ENCODE peak calls at places on chromosome 17, in seven cellular contexts. A is transverse colon, Z is neural progenitor cell, P is OCI-LY7, Y is cardiac muscle cell, L is body of pancreas, G is kidney. W is an unnamed sample.
A peak's percentile ranks its signal among the peaks of the same experiment; 100 is the strongest.

GRCh38 chr17:74513987-74514631 is 17.2 kb downstream of the CD300LB start:
- DNase-seq in Y (peak; percentile 40), P (peak; percentile 87), G (no peak), Z (peak; percentile 30), A (no peak), L (no peak), W (peak; percentile 36)

GRCh38 chr17:16463341-16464000 is 28.5 kb downstream of the LRRC75A start:
- DNase-seq in G (no peak), L (peak; percentile 71), P (no peak), Z (no peak), Y (peak; percentile 42), A (peak; percentile 90), W (peak; percentile 56)

GRCh38 chr17:57679906-57680695 is 65.0 kb downstream of the CCDC182 start:
- DNase-seq in G (no peak), P (no peak), L (no peak), Z (no peak), Y (no peak), A (no peak), W (no peak)

GRCh38 chr17:41913798-41914197 is 5.0 kb downstream of the ACLY start:
- DNase-seq in P (no peak), Y (no peak), G (no peak), Z (no peak), L (no peak), A (no peak), W (no peak)

GRCh38 chr17:80175411-80175810 is 5.6 kb downstream of the CARD14 start:
- DNase-seq in A (no peak), Y (peak; percentile 17), G (peak; percentile 84), Z (peak; percentile 53), L (no peak), P (no peak), W (peak; percentile 75)

GRCh38 chr17:72461757-72462156 is 340.9 kb downstream of the SOX9 start:
- DNase-seq in A (no peak), P (no peak), G (no peak), Z (no peak), Y (no peak), L (no peak), W (no peak)

GRCh38 chr17:77546772-77547201 is 406.0 kb downstream of the SEC14L1 start:
- DNase-seq in P (no peak), Z (peak; percentile 85), A (peak; percentile 49), Y (peak; percentile 39), L (no peak), G (no peak), W (no peak)

GRCh38 chr17:72465191-72466024 is 344.6 kb downstream of the SOX9 start:
- DNase-seq in A (peak; percentile 77), Z (no peak), L (peak; percentile 56), P (no peak), Y (no peak), G (peak; percentile 86), W (peak; percentile 91)

GRCh38 chr17:39110435-39111136 is 40.9 kb downstream of the PLXDC1 start:
- DNase-seq in P (no peak), Z (peak; percentile 33), Y (peak; percentile 18), L (peak; percentile 68), G (peak; percentile 84), A (no peak), W (no peak)

GRCh38 chr17:29115906-29116651 is 64.1 kb downstream of the MYO18A start:
- DNase-seq in Y (peak; percentile 42), A (no peak), P (peak; percentile 35), Z (peak; percentile 75), L (no peak), G (no peak), W (peak; percentile 64)

GRCh38 chr17:50626037-50626574 is 8.6 kb upstream of the ABCC3 start:
- DNase-seq in L (peak; percentile 80), Z (peak; percentile 92), A (peak; percentile 71), Y (peak; percentile 86), G (peak; percentile 85), P (peak; percentile 76), W (peak; percentile 60)

GRCh38 chr17:55314061-55314783 is 49.5 kb downstream of the HLF start:
- DNase-seq in A (no peak), Z (no peak), L (no peak), G (no peak), Y (no peak), P (no peak), W (no peak)

GRCh38 chr17:63946440-63947363 is 14.6 kb upstream of the CD79B start:
- DNase-seq in Z (peak; percentile 78), Y (peak; percentile 75), A (peak; percentile 54), L (peak; percentile 39), P (peak; percentile 85), G (no peak), W (peak; percentile 52)

GRCh38 chr17:73874008-73874407 is 229.8 kb upstream of the SDK2 start:
- DNase-seq in G (no peak), L (no peak), P (no peak), Y (no peak), Z (no peak), A (no peak), W (peak; percentile 67)

GRCh38 chr17:65261152-65261551 is 124.0 kb downstream of the RGS9 start:
- DNase-seq in A (no peak), Y (no peak), L (no peak), Z (no peak), P (no peak), G (no peak), W (no peak)
- H3K27ac ChIP-seq in A (no peak overlapping the region), Y (no peak overlapping the region), L (no peak overlapping the region), Z (no peak overlapping the region), P (no peak overlapping the region), G (no peak overlapping the region), W (no peak overlapping the region)

DNA sequence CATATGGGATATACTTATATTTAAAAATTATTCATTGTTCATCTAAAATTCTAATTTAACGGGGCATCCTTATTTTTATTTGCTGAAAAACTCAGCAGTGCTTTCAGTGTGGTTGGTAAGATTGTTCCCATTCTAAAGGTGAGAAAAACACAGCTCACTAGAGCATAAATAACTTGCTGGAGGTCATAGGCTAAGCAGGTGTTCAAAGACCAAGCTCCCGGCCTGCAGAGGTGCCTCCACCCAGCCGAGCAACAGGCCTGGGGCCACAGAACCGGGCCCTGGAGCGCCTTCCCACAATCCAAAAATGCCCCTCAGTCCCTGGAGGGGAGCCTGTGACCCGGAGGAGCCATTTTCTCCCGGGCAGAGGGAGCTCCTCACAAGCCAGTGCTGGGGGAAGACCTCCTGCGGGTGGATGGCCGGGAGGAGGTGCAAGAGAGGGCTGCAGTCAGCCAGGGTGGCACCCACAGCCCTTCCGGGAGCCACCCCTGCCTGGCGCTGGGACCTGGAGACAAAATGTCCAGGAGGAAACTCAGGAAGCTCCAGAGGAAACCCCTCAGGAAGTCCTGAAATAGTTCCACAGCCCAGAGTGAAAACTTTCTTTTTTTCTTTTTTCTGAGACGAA is 14.7 kb downstream of the ABR start:
- DNase-seq in Y (no peak), G (no peak), A (no peak), L (no peak), Z (no peak), P (peak; percentile 35), W (no peak)
- TF ChIP-seq CTCF in Y (no peak), G (no peak), A (no peak), L (no peak), Z (no peak), P (peak; percentile 48), W (no peak)

GRCh38 chr17:17710728-17711541 is 29.7 kb downstream of the RAI1 start:
- DNase-seq in G (peak; percentile 94), L (peak; percentile 80), A (peak; percentile 84), Z (peak; percentile 84), Y (no peak), P (no peak), W (peak; percentile 94)

GRCh38 chr17:17711708-17712141 is 30.5 kb downstream of the RAI1 start:
- DNase-seq in Y (no peak), G (no peak), A (no peak), P (no peak), Z (peak; percentile 50), L (no peak), W (no peak)

GRCh38 chr17:17714261-17714866 is 33.1 kb downstream of the RAI1 start:
- DNase-seq in Y (no peak), L (no peak), Z (no peak), G (no peak), P (no peak), A (no peak), W (no peak)

GRCh38 chr17:17713839-17714238 is 32.6 kb downstream of the RAI1 start:
- DNase-seq in L (no peak), A (no peak), G (peak; percentile 92), P (no peak), Z (no peak), Y (no peak), W (no peak)

GRCh38 chr17:17712268-17712924 is 31.1 kb downstream of the RAI1 start:
- DNase-seq in G (no peak), P (no peak), Z (no peak), Y (no peak), L (no peak), A (no peak), W (no peak)
- H3K27ac ChIP-seq in G (peak overlapping the region; percentile 88), P (no peak overlapping the region), Z (no peak overlapping the region), Y (no peak overlapping the region), L (peak overlapping the region; percentile 89), A (peak overlapping the region; percentile 81), W (peak overlapping the region; percentile 89)

DNA sequence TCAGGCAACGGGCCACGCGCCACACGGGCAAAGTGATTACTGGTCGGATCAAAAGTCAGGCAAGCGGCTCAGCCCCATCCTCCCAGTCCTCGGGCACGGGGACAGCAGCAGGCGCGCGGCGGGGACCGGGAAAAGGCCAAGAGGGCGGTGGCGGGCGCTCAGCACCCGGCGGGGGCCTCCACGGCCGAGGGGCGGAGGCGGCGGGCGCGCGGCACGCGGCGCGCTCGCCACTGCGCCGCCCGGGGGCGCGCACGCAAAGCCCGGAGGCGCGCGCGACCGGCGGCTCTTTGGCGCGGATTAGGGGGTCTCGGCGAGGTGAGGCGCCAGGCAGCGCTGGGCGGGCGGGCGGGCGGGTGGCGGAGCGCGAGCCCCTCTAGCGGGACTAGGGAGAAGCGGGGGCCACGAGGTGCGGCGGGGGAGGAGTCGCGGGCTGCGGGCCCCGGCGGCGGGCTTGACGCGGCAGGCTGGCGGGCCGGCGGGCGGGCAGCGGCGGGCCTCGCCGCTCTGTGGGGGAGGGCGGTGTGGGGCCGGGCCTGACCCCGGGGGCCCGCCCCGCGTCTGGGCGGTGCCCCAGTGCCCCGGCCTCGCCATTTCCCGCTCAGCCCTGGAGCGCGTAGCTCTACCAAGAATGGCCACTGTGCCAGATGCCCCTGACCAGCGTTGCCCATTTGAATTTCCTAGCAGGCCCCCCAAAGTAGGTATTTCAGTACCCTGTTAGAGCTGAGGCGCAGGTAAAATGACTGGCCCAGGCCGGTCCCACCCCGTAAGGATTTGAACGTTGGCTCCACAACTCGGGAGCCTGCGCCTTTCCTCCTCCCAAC is at the start of the genes ACACA and TADA2A:
- DNase-seq in G (peak; percentile 92), Z (peak; percentile 94), P (peak; percentile 86), Y (peak; percentile 85), L (peak; percentile 81), A (peak; percentile 85), W (peak; percentile 91)
- TF ChIP-seq CTCF in G (no peak), Z (no peak), P (peak; percentile 10), Y (no peak), L (peak; percentile 44), A (no peak), W (no peak)

GRCh38 chr17:37567137-37567927 is 41.9 kb downstream of the SYNRG start:
- DNase-seq in A (no peak), P (no peak), G (no peak), Z (no peak), L (no peak), Y (no peak), W (no peak)

GRCh38 chr17:37571674-37572073 is 37.5 kb downstream of the SYNRG start:
- DNase-seq in G (no peak), A (no peak), L (no peak), Y (no peak), P (no peak), Z (no peak), W (no peak)

GRCh38 chr17:37574427-37574826 is 34.8 kb downstream of the SYNRG start:
- DNase-seq in G (no peak), A (no peak), Y (no peak), Z (no peak), P (no peak), L (no peak), W (no peak)

GRCh38 chr17:37568350-37569053 is 40.7 kb downstream of the SYNRG start:
- DNase-seq in Y (no peak), G (no peak), P (no peak), L (no peak), Z (no peak), A (no peak), W (no peak)

GRCh38 chr17:37570527-37571093 is 38.6 kb downstream of the SYNRG start:
- DNase-seq in G (no peak), L (peak; percentile 48), Y (peak; percentile 63), Z (peak; percentile 67), A (peak; percentile 57), P (peak; percentile 57), W (peak; percentile 94)
- H3K27ac ChIP-seq in G (no peak overlapping the region), L (no peak overlapping the region), Y (no peak overlapping the region), Z (no peak overlapping the region), A (no peak overlapping the region), P (no peak overlapping the region), W (no peak overlapping the region)